ENCODE peak calls at places on chromosomes 3 and 15, in six cellular contexts. J is transverse colon, C is Peyer's patch, A is IMR-90, D is adrenal gland, W is ovary. U is an unnamed sample. For H3K9me3, the result is how much of the 10 kb centered on the place peaks cover.

GRCh38 chr3:37825744-37826143 is 35.9 kb upstream of the CTDSPL start:
- DNase-seq in J (no peak), C (no peak), A (no peak), D (no peak), W (no peak), U (no peak)

GRCh38 chr3:143856252-143856977 is 8.1 kb upstream of the SLC9A9 start:
- DNase-seq in J (no peak), C (no peak), A (no peak), D (no peak), W (no peak), U (no peak)

GRCh38 chr3:56424357-56424756 is 43.9 kb downstream of the ERC2 start:
- DNase-seq in J (no peak), C (no peak), A (no peak), D (no peak), W (no peak), U (no peak)

GRCh38 chr15:90082140-90082713 is 20.0 kb downstream of the IDH2 start:
- DNase-seq in J (no peak), C (no peak), A (no peak), D (no peak), W (no peak), U (no peak)

GRCh38 chr3:47161983-47162694 is 1.8 kb downstream of the SETD2 start:
- DNase-seq in J (no peak), C (no peak), A (no peak), D (no peak), W (no peak), U (no peak)

GRCh38 chr15:97189152-97189551 is 771.4 kb upstream of the ARRDC4 start:
- DNase-seq in J (no peak), C (no peak), A (no peak), D (no peak), W (no peak), U (no peak)

GRCh38 chr3:31461441-31461840 is 71.3 kb upstream of the STT3B start:
- DNase-seq in J (no peak), C (no peak), A (no peak), D (no peak), W (no peak), U (no peak)

GRCh38 chr3:143531101-143531500 is 317.2 kb downstream of the SLC9A9 start:
- DNase-seq in J (no peak), C (no peak), A (no peak), D (no peak), W (no peak), U (no peak)

GRCh38 chr3:146491303-146491702 is 21.9 kb upstream of the PLSCR2 start:
- DNase-seq in J (no peak), C (no peak), A (peak), D (no peak), W (no peak), U (no peak)

GRCh38 chr3:71132995-71133730 is 450.4 kb downstream of the FOXP1 start:
- DNase-seq in J (no peak), C (no peak), A (no peak), D (no peak), W (no peak), U (no peak)

GRCh38 chr3:51031666-51032065 is 353.4 kb upstream of the MANF start:
- DNase-seq in J (no peak), C (no peak), A (no peak), D (no peak), W (no peak), U (no peak)

GRCh38 chr3:12750658-12751071 is 8.4 kb downstream of the TMEM40 start:
- DNase-seq in J (no peak), C (no peak), A (peak), D (no peak), W (no peak), U (no peak)

GRCh38 chr3:40366203-40367162 is 20.5 kb upstream of the ENTPD3 start:
- DNase-seq in J (no peak), C (no peak), A (peak), D (no peak), W (no peak), U (no peak)

GRCh38 chr15:51864408-51865056 is 35.1 kb downstream of the TMOD3 start:
- DNase-seq in J (no peak), C (no peak), A (peak), D (no peak), W (no peak), U (no peak)

GRCh38 chr15:73399163-73399562 is 30.4 kb upstream of the HCN4 start:
- DNase-seq in J (no peak), C (no peak), A (no peak), D (no peak), W (no peak), U (no peak)

GRCh38 chr3:187456268-187456667 is 88.1 kb downstream of the RTP4 start:
- DNase-seq in J (no peak), C (no peak), A (no peak), D (peak), W (peak), U (peak)

GRCh38 chr3:48240000-48240710 is 749 bp upstream of the ZNF589 start:
- DNase-seq in J (no peak), C (peak), A (no peak), D (peak), W (peak), U (no peak)

GRCh38 chr3:133830071-133830470 is 24.5 kb downstream of the SRPRB start:
- DNase-seq in J (no peak), C (no peak), A (no peak), D (no peak), W (no peak), U (peak)

GRCh38 chr3:183477801-183478456 is 49.5 kb upstream of the MCF2L2 start:
- DNase-seq in J (no peak), C (no peak), A (no peak), D (no peak), W (no peak), U (no peak)

GRCh38 chr3:107450254-107450653 is 72.5 kb upstream of the BBX start:
- DNase-seq in J (no peak), C (no peak), A (peak), D (no peak), W (no peak), U (no peak)

GRCh38 chr15:52357949-52358348 is 62.3 kb upstream of the MYO5C start:
- DNase-seq in J (no peak), C (no peak), A (no peak), D (no peak), W (no peak), U (no peak)

GRCh38 chr3:128301186-128302023 is 148.1 kb downstream of the EEFSEC start:
- DNase-seq in J (no peak), C (no peak), A (no peak), D (no peak), W (no peak), U (no peak)

GRCh38 chr3:167728176-167728575 is 6.5 kb downstream of the PDCD10 start:
- DNase-seq in J (no peak), C (no peak), A (peak), D (no peak), W (no peak), U (no peak)

GRCh38 chr3:133494469-133494868 is 79.0 kb upstream of the CDV3 start:
- DNase-seq in J (no peak), C (no peak), A (peak), D (no peak), W (no peak), U (no peak)

GRCh38 chr3:49470714-49471420 is 800 bp downstream of the DAG1 start:
- DNase-seq in J (no peak), C (no peak), A (no peak), D (no peak), W (no peak), U (no peak)

GRCh38 chr3:195036203-195037016 is 234.5 kb downstream of the XXYLT1 start:
- DNase-seq in J (no peak), C (no peak), A (no peak), D (no peak), W (no peak), U (no peak)
- TF ChIP-seq CTCF in J (no peak), C (no peak), A (no peak), D (no peak), W (no peak), U (no peak)

GRCh38 chr3:148816971-148817519 is 10.6 kb upstream of the CPB1 start:
- DNase-seq in J (no peak), C (no peak), A (no peak), D (no peak), W (no peak), U (no peak)
- TF ChIP-seq POLR2A in J (no peak), C (no peak), A (no peak), D (no peak), W (no peak), U (no peak)

DNA sequence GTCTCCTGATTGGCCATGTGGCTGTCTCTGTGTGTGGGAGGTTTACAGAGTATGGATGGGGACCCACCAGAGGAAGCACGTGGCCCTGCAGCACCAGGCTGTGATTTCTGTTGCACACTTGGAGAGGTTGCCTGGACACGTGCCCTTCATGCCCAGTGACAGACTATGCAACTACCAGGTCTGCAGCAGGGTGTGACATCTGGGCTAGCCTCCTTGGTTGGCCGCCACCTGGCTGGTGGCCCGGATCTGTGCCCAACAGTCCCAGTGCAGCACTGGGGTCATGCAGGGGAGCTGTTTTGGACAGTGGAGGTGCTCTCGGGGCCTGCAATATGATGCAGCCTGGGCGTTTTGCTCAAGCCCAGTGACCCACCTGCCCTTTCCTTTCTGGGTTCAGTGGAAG is 212.5 kb downstream of the UBE3A start:
- DNase-seq in J (no peak), C (no peak), A (no peak), D (no peak), W (no peak), U (peak)
- H3K9me3 ChIP-seq in J (under half), C (under half), A (half or more), D (under half), W (under half), U (under half)

DNA sequence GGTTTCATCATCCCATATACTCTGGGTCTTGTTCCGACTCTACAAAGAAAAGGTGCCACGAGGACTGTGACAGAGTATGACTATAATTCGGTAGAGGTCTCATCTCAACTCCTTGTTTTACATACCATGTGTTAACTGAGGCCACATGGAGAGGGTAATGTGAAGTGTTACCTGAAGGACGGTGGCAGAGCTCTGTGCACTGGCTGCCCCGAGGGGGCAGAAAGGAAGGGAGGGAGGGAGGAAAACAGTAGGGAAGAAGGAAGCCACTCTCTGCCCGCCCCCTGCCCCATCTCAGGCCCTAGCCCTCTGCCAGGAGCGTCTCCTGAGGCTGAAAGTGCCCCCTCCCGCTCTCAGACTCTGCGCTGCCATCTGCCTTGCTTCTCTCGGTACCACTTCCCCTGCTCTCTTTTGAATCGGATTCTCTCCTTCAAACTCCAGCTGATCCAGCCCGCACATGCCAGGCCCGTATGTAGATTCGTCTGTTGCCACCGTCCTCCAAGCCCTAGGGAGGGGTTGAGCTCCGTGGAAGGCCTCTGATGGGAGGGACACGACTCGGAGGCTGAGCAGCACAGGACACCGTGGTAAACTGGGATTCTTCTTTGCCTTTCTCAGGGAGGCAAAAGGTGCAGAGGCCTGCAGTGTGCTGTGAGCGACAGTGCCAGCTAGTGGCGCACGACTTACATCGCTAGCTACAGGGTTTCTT is 70.5 kb upstream of the ATP10A start:
- DNase-seq in J (peak), C (no peak), A (peak), D (peak), W (peak), U (peak)
- TF ChIP-seq CTCF in J (peak), C (peak), A (peak), D (peak), W (peak), U (peak)

DNA sequence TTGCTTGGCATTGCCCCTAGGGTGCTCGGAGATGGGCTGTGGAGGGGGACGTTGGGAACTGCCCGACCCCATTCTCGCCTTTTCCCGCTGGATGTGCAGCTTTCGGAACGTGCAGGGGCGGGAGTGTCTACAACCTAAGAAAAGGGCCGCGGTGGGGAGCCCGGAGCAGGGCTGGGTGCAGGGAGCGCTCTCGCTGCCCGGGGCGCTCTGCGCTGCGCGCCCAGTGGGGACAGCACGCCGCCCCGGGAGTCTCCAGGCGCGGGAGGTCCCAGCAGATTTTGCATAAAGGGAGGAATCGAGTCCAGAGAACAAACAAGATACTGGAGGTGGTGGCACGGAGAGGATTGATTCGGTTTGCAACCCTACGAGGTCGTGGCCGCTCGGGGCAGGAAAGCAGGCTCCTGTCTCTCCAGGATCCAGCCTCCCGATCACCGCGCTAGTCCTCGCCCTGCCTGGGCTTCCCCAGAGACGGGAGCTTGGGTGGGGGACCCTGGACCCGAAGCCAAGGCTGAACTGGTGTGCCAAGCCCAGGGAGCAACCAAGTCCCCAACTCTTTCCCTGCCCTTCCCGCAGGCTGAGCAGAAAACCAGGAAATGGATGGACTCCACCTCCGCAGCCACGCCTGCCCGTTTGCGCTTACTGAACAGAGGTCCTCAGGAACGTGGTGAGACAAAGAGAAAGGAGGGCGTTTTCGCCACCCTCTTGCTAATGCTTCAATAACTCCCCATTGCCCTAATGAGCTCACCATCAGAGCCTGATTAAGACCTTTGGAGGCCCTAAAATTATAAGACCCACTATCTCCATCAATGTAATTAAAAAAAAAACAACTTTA is 59.7 kb downstream of the NOX5 start:
- DNase-seq in J (peak), C (peak), A (peak), D (peak), W (peak), U (peak)
- TF ChIP-seq POLR2A in J (peak), C (peak), A (no peak), D (no peak), W (no peak), U (peak)

GRCh38 chr3:43353923-43354670 is 67.8 kb downstream of the SNRK start:
- DNase-seq in J (no peak), C (no peak), A (no peak), D (no peak), W (no peak), U (no peak)
- H3K9me3 ChIP-seq in J (under half), C (under half), A (under half), D (under half), W (under half), U (under half)

DNA sequence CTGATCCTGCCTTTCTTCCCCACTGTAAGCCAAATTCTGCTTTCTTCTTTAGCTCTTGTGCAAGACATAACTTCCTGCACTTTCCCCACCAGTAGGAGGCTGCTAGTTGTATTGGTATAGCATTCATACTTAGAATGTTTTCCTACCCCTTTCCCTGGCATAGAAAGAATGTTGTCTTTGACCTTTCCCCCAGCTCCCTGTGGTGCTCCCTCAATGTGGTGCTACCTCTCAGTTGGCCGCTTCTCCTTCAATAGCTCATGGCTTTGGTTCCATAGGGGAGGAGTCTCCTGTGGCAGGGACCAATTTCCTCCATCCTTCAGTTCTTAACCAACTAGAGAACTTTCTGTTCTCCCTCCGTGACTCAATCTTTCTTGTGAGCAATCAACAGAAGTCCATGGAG is 67.5 kb upstream of the AKAP13 start:
- DNase-seq in J (no peak), C (no peak), A (peak), D (no peak), W (no peak), U (no peak)
- TF ChIP-seq CTCF in J (no peak), C (peak), A (peak), D (no peak), W (no peak), U (no peak)

GRCh38 chr15:82952156-82953081 is at the start of gene HOMER2:
- DNase-seq in J (peak), C (no peak), A (no peak), D (no peak), W (peak), U (no peak)
- TF ChIP-seq POLR2A in J (no peak), C (no peak), A (no peak), D (no peak), W (no peak), U (no peak)

DNA sequence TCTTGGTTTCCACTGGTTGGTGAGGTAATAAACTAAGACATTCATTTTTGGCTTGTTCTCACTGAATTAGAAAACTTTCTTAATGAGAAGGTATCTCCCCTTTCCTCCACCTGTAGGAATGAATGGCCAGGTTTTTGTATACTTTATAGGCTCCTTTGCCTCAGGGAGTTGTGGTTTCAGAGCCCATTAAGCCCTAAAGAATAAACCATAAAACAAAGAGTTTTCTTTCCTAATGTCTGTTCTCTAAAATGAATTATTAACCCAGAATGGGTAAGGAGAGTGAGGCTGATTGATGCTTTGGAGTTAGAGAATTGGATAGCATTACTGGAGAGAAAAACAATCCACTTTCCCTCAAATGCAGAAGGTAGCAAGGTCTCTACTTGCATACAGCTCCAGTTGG is 67.6 kb downstream of the TIGIT start:
- DNase-seq in J (no peak), C (no peak), A (no peak), D (no peak), W (no peak), U (no peak)
- H3K9me3 ChIP-seq in J (under half), C (under half), A (under half), D (under half), W (under half), U (under half)

U was measured in heart left ventricle.